ENCODE peak calls at places on chromosomes 11 and 22, in four cellular contexts. V, G, R and Z are unnamed samples.

GRCh38 chr11:68880851-68881250 is 22.8 kb downstream of the MRPL21 start:
- DNase-seq in V (no peak), G (no peak), R (no peak), Z (no peak)

GRCh38 chr11:133153031-133153430 is 379.3 kb downstream of the OPCML start:
- DNase-seq in V (no peak), G (no peak), R (no peak), Z (peak; percentile 94)

GRCh38 chr22:25555506-25556060 is 8.9 kb upstream of the GRK3 start:
- DNase-seq in V (no peak), G (no peak), R (no peak), Z (no peak)

GRCh38 chr11:35282226-35282882 is 137.0 kb downstream of the SLC1A2 start:
- DNase-seq in V (no peak), G (no peak), R (no peak), Z (no peak)

GRCh38 chr22:38314992-38315800 is 2.0 kb downstream of the CSNK1E start:
- DNase-seq in V (peak; percentile 30), G (no peak), R (no peak), Z (peak; percentile 34)

GRCh38 chr11:111370270-111370901 is 8.7 kb downstream of the POU2AF1 start:
- DNase-seq in V (no peak), G (no peak), R (no peak), Z (no peak)

GRCh38 chr11:134661660-134662059 is 249.6 kb upstream of the B3GAT1 start:
- DNase-seq in V (peak; percentile 9), G (no peak), R (no peak), Z (no peak)

GRCh38 chr22:49324527-49325491 is 502.9 kb downstream of the BRD1 start:
- DNase-seq in V (peak; percentile 13), G (no peak), R (no peak), Z (no peak)

GRCh38 chr11:18455686-18456372 is at the start of gene LDHAL6A:
- DNase-seq in V (no peak), G (no peak), R (no peak), Z (no peak)

GRCh38 chr11:78655561-78655960 is 80.9 kb upstream of the NARS2 start:
- DNase-seq in V (no peak), G (no peak), R (no peak), Z (no peak)

GRCh38 chr11:16184588-16184987 is 171.8 kb downstream of the SOX6 start:
- DNase-seq in V (no peak), G (no peak), R (peak; percentile 67), Z (no peak)